ENCODE peak calls at places on chromosomes 5 and 9, in nine cellular contexts. M, D, X, N, P, O, E, T and G are unnamed samples.

GRCh38 chr5:154761062-154761740 is 6.0 kb downstream of the LARP1 start:
- DNase-seq in M (no peak), D (no peak), X (no peak), N (no peak), P (no peak), O (peak), E (no peak), T (no peak), G (no peak)

GRCh38 chr9:74025402-74025894 is 471.7 kb upstream of the RORB start:
- DNase-seq in M (no peak), D (peak), X (no peak), N (no peak), P (peak), O (no peak), E (no peak), T (no peak), G (no peak)

GRCh38 chr9:137000177-137000930 is 4.0 kb upstream of the CLIC3 start:
- DNase-seq in M (no peak), D (no peak), X (no peak), N (no peak), P (no peak), O (peak), E (no peak), T (no peak), G (no peak)

GRCh38 chr5:33118761-33119415 is 321.9 kb upstream of the TARS1 start:
- DNase-seq in M (no peak), D (no peak), X (no peak), N (no peak), P (no peak), O (no peak), E (no peak), T (no peak), G (no peak)

GRCh38 chr9:120733190-120733589 is 18.9 kb upstream of the MEGF9 start:
- DNase-seq in M (no peak), D (peak), X (no peak), N (no peak), P (no peak), O (no peak), E (no peak), T (peak), G (no peak)

GRCh38 chr5:9160747-9161146 is 385.1 kb downstream of the SEMA5A start:
- DNase-seq in M (no peak), D (peak), X (no peak), N (no peak), P (no peak), O (no peak), E (no peak), T (no peak), G (no peak)

GRCh38 chr5:135426102-135427082 is 20.8 kb downstream of the DCANP1 start:
- DNase-seq in M (no peak), D (no peak), X (no peak), N (no peak), P (peak), O (peak), E (no peak), T (no peak), G (no peak)

GRCh38 chr5:115246361-115246991 is 16.2 kb downstream of the PGGT1B start:
- DNase-seq in M (no peak), D (no peak), X (no peak), N (no peak), P (peak), O (peak), E (no peak), T (peak), G (no peak)

GRCh38 chr9:35658144-35658893 is at the start of gene CCDC107:
- DNase-seq in M (peak), D (no peak), X (peak), N (peak), P (peak), O (peak), E (peak), T (peak), G (peak)

GRCh38 chr5:24381861-24382460 is 262.8 kb downstream of the CDH10 start:
- DNase-seq in M (no peak), D (peak), X (no peak), N (no peak), P (peak), O (no peak), E (no peak), T (peak), G (no peak)

GRCh38 chr5:169248520-169248919 is 52.4 kb downstream of the SLIT3 start:
- DNase-seq in M (no peak), D (no peak), X (no peak), N (no peak), P (no peak), O (no peak), E (no peak), T (no peak), G (no peak)

GRCh38 chr5:119655081-119655480 is 25.7 kb downstream of the FAM170A start:
- DNase-seq in M (no peak), D (no peak), X (no peak), N (no peak), P (no peak), O (no peak), E (no peak), T (no peak), G (no peak)

GRCh38 chr5:134289509-134290113 is 63.7 kb upstream of the PPP2CA start:
- DNase-seq in M (peak), D (no peak), X (no peak), N (no peak), P (peak), O (peak), E (peak), T (peak), G (no peak)

GRCh38 chr5:72366324-72366976 is 46.3 kb downstream of the PTCD2 start:
- DNase-seq in M (no peak), D (no peak), X (no peak), N (no peak), P (peak), O (no peak), E (peak), T (peak), G (no peak)

GRCh38 chr9:131590449-131590848 is 45.1 kb downstream of the PRRT1B start:
- DNase-seq in M (no peak), D (no peak), X (no peak), N (no peak), P (no peak), O (no peak), E (no peak), T (no peak), G (no peak)

GRCh38 chr9:114366334-114367128 is 21.3 kb downstream of the AKNA start:
- DNase-seq in M (no peak), D (peak), X (no peak), N (no peak), P (peak), O (peak), E (no peak), T (no peak), G (no peak)

GRCh38 chr9:93665566-93666278 is 89.3 kb downstream of the PHF2 start:
- DNase-seq in M (no peak), D (no peak), X (peak), N (no peak), P (no peak), O (no peak), E (no peak), T (no peak), G (no peak)

GRCh38 chr5:10432059-10433008 is 9.3 kb upstream of the ROPN1L start:
- DNase-seq in M (no peak), D (no peak), X (no peak), N (no peak), P (no peak), O (no peak), E (no peak), T (peak), G (no peak)

GRCh38 chr5:98769006-98769255 is 4.5 kb upstream of the RGMB start:
- DNase-seq in M (peak), D (no peak), X (no peak), N (no peak), P (peak), O (peak), E (peak), T (no peak), G (no peak)

GRCh38 chr9:89425921-89426388 is 72.0 kb downstream of the SEMA4D start:
- DNase-seq in M (no peak), D (no peak), X (no peak), N (no peak), P (no peak), O (no peak), E (no peak), T (peak), G (no peak)

GRCh38 chr9:27094640-27095039 is 14.4 kb upstream of the TEK start:
- DNase-seq in M (no peak), D (peak), X (no peak), N (no peak), P (no peak), O (no peak), E (no peak), T (no peak), G (no peak)

GRCh38 chr9:129310666-129311350 is 132.7 kb upstream of the IER5L start:
- DNase-seq in M (no peak), D (no peak), X (peak), N (no peak), P (no peak), O (no peak), E (no peak), T (no peak), G (no peak)

GRCh38 chr5:116554764-116555163 is 19.9 kb downstream of the SEMA6A start:
- DNase-seq in M (no peak), D (no peak), X (no peak), N (no peak), P (no peak), O (no peak), E (no peak), T (peak), G (no peak)

GRCh38 chr5:168477060-168477459 is 9.2 kb upstream of the RARS1 start:
- DNase-seq in M (no peak), D (no peak), X (no peak), N (no peak), P (no peak), O (no peak), E (no peak), T (no peak), G (no peak)

GRCh38 chr5:63697811-63698210 is 264.4 kb downstream of the HTR1A start:
- DNase-seq in M (no peak), D (no peak), X (no peak), N (no peak), P (no peak), O (no peak), E (no peak), T (peak), G (no peak)

GRCh38 chr5:958701-959571 is 49.7 kb upstream of the NKD2 start:
- DNase-seq in M (no peak), D (peak), X (peak), N (no peak), P (no peak), O (no peak), E (peak), T (no peak), G (no peak)

GRCh38 chr5:17132444-17133083 is 84.9 kb upstream of the BASP1 start:
- DNase-seq in M (no peak), D (no peak), X (no peak), N (no peak), P (peak), O (no peak), E (no peak), T (peak), G (no peak)

GRCh38 chr9:85744481-85744880 is 2.7 kb upstream of the AGTPBP1 start:
- DNase-seq in M (no peak), D (no peak), X (no peak), N (no peak), P (no peak), O (no peak), E (no peak), T (no peak), G (no peak)

GRCh38 chr5:169974121-169974770 is 6.0 kb downstream of the INSYN2B start:
- DNase-seq in M (no peak), D (no peak), X (no peak), N (no peak), P (no peak), O (no peak), E (no peak), T (no peak), G (no peak)

GRCh38 chr5:170503970-170504525 is at the start of gene KCNIP1:
- DNase-seq in M (no peak), D (no peak), X (no peak), N (no peak), P (no peak), O (no peak), E (peak), T (peak), G (no peak)

GRCh38 chr9:107624216-107624948 is 134.8 kb upstream of the KLF4 start:
- DNase-seq in M (no peak), D (no peak), X (no peak), N (no peak), P (no peak), O (no peak), E (no peak), T (no peak), G (no peak)